ENCODE peak calls at places on chromosomes 3 and 15, in ten cellular contexts. L is CD4-positive, alpha-beta T cell; K is CD14-positive monocyte; H is Calu3; C is lower leg skin; T is astrocyte of the spinal cord; O is H9; P is neural progenitor cell; Z is adrenal gland; G is OCI-LY7. F is an unnamed sample.

GRCh38 chr3:121998030-121998580 is 23.9 kb downstream of the ILDR1 start:
- DNase-seq in Z (peak; percentile 45), P (no peak), K (peak; percentile 75), C (no peak), G (peak; percentile 40), L (no peak), H (no peak), O (no peak), T (peak; percentile 39), F (no peak)

GRCh38 chr15:26773917-26774316 is 1.1 kb upstream of the GABRB3 start:
- DNase-seq in K (no peak), Z (no peak), G (no peak), T (no peak), P (peak; percentile 69), H (no peak), O (peak; percentile 64), L (no peak), C (no peak), F (no peak)

GRCh38 chr3:10638466-10638865 is 133.1 kb upstream of the ATP2B2 start:
- DNase-seq in O (no peak), K (no peak), P (no peak), T (no peak), L (no peak), H (no peak), C (no peak), G (no peak), Z (no peak), F (no peak)

GRCh38 chr3:139935071-139935865 is at the start of gene CLSTN2:
- DNase-seq in K (no peak), C (peak; percentile 29), T (peak; percentile 35), L (no peak), O (peak; percentile 80), P (peak; percentile 92), Z (peak; percentile 72), G (no peak), H (peak; percentile 63), F (peak; percentile 41)

GRCh38 chr3:50370594-50370993 is 11.3 kb upstream of the TMEM115 start:
- DNase-seq in K (no peak), L (no peak), Z (no peak), P (peak; percentile 62), H (peak; percentile 27), G (peak; percentile 26), C (no peak), T (no peak), O (no peak), F (no peak)

GRCh38 chr15:27769652-27770051 is 329.5 kb downstream of the OCA2 start:
- DNase-seq in O (no peak), P (no peak), T (no peak), G (no peak), C (no peak), L (no peak), Z (no peak), H (no peak), K (no peak), F (no peak)

GRCh38 chr15:33956397-33956796 is 11.9 kb upstream of the CHRM5 start:
- DNase-seq in K (no peak), H (no peak), T (no peak), G (no peak), Z (peak; percentile 10), O (no peak), C (no peak), L (no peak), P (no peak), F (no peak)

GRCh38 chr15:90161946-90162345 is 39.2 kb upstream of the SEMA4B start:
- DNase-seq in C (no peak), Z (no peak), H (no peak), G (peak; percentile 21), K (peak; percentile 59), O (no peak), T (no peak), P (no peak), L (no peak), F (no peak)

GRCh38 chr3:183731611-183732010 is 34.0 kb downstream of the YEATS2 start:
- DNase-seq in T (no peak), L (no peak), G (no peak), O (no peak), H (no peak), Z (no peak), P (no peak), C (no peak), K (no peak), F (no peak)

GRCh38 chr15:90845201-90845949 is 23.0 kb upstream of the FURIN start:
- DNase-seq in O (no peak), K (peak; percentile 90), C (no peak), L (no peak), H (no peak), G (peak; percentile 71), T (peak; percentile 86), P (no peak), Z (peak; percentile 41), F (peak; percentile 74)

GRCh38 chr3:10581251-10581650 is 75.9 kb upstream of the ATP2B2 start:
- DNase-seq in G (no peak), Z (no peak), C (no peak), T (peak; percentile 52), P (no peak), L (no peak), O (no peak), K (no peak), H (no peak), F (no peak)

GRCh38 chr15:41561104-41561776 is 2.2 kb downstream of the TYRO3 start:
- DNase-seq in G (no peak), K (no peak), C (no peak), P (peak; percentile 16), Z (no peak), H (no peak), O (no peak), T (no peak), L (no peak), F (no peak)

GRCh38 chr15:75648156-75649000 is 666 bp downstream of the SNX33 start:
- DNase-seq in G (no peak), H (peak; percentile 37), T (peak; percentile 56), K (no peak), O (peak; percentile 69), Z (peak; percentile 66), P (peak; percentile 88), L (no peak), C (no peak), F (no peak)

GRCh38 chr3:101984356-101984755 is 135.0 kb downstream of the NFKBIZ start:
- DNase-seq in K (no peak), G (no peak), P (no peak), Z (no peak), T (no peak), L (no peak), O (no peak), C (no peak), H (peak; percentile 3), F (no peak)

GRCh38 chr3:143480306-143480852 is 360.8 kb downstream of the CHST2 start:
- DNase-seq in T (peak; percentile 70), H (peak; percentile 42), G (no peak), L (no peak), C (no peak), K (no peak), P (no peak), O (no peak), Z (no peak), F (no peak)

GRCh38 chr15:63189955-63190691 is 717 bp downstream of the RAB8B start:
- DNase-seq in T (no peak), Z (no peak), G (peak; percentile 30), O (no peak), C (no peak), P (peak; percentile 47), L (no peak), H (no peak), K (no peak), F (no peak)

GRCh38 chr3:169562988-169563774 is 100.3 kb downstream of the MECOM start:
- DNase-seq in K (no peak), P (no peak), Z (no peak), O (no peak), H (peak; percentile 22), C (no peak), L (no peak), T (no peak), G (no peak), F (no peak)

GRCh38 chr3:169563775-169564059 is 99.8 kb downstream of the MECOM start:
- DNase-seq in P (no peak), O (no peak), T (no peak), H (no peak), Z (no peak), G (no peak), L (no peak), C (no peak), K (no peak), F (no peak)

DNA sequence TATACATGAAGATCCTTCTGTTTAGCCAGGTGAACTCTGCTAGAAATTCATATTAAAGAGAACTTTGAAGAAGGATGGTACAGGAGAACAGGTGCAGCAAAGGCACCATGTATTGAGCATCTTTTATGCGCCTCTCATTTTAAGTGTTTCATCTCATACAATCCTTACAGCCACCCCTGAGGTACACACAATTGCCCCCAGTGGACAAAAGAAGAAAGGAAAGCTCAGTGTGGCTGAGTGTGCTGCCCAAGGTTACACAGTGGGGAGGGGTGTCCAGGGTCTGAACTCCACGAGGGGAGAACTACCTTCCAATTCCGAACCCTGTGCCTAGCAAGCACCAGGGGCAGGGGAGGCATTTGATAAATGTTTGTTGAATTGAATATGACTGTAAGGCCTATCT is 98.6 kb downstream of the MECOM start:
- DNase-seq in P (no peak), Z (no peak), T (no peak), O (no peak), L (no peak), H (peak; percentile 16), K (no peak), C (no peak), G (peak; percentile 5), F (no peak)
- TF ChIP-seq CTCF in P (peak; percentile 33), Z (no peak), T (peak; percentile 24), O (peak; percentile 34), L (no peak), H (peak; percentile 65), K (no peak), C (no peak), G (peak; percentile 60), F (no peak)

DNA sequence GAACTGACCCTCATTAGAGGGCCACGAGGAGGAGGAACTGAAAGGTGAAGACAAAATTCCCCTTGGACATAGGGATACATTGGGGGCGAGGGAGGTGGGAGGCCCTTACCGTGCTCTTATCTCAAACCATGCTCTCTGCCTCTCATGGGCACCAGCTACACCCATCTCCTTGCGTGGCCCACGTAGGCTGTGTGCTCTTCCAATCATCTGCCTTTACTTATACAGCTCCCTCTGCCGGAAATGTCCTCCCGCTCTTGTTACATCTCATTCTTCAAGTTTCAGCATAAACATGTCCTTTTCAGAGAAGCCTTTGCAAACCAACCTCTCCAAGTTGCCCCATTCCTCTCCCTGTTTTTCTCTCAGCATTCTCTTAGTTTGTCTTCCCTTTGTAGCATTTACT is 307.8 kb upstream of the PROK2 start:
- DNase-seq in H (no peak), K (no peak), L (no peak), Z (no peak), O (no peak), C (no peak), P (no peak), G (peak; percentile 71), T (no peak), F (no peak)
- TF ChIP-seq CTCF in H (no peak), K (no peak), L (no peak), Z (no peak), O (peak; percentile 24), C (no peak), P (no peak), G (peak; percentile 75), T (no peak), F (no peak)

GRCh38 chr15:25695875-25696760 is 167.0 kb downstream of the ATP10A start:
- DNase-seq in Z (no peak), G (no peak), L (no peak), P (no peak), H (no peak), T (no peak), C (no peak), O (no peak), K (no peak), F (no peak)
- TF ChIP-seq CTCF in Z (no peak), G (no peak), L (no peak), P (no peak), H (no peak), T (no peak), C (no peak), O (no peak), K (no peak), F (no peak)

GRCh38 chr3:53198256-53198977 is 37.4 kb downstream of the PRKCD start:
- DNase-seq in K (peak; percentile 27), Z (no peak), P (peak; percentile 46), O (peak; percentile 59), C (no peak), H (no peak), G (peak; percentile 48), L (no peak), T (no peak), F (no peak)
- TF ChIP-seq CTCF in K (no peak), Z (no peak), P (peak; percentile 40), O (peak; percentile 41), C (no peak), H (no peak), G (no peak), L (no peak), T (peak; percentile 32), F (no peak)